ENCODE peak calls at places on chromosomes 12 and 14, in five cellular contexts. One of them, this sample, is unnamed.

GRCh38 chr12:49750027-49750977 is 8.9 kb downstream of the TMBIM6 start:
- DNase-seq in prostate gland: no peak
- DNase-seq in stomach: no peak
- DNase-seq in endothelial cell of umbilical vein: peak; percentile 43
- DNase-seq in HL-60: peak; percentile 67
- DNase-seq in this sample: no peak

GRCh38 chr12:64184216-64184615 is 37.9 kb downstream of the KICS2 start:
- DNase-seq in prostate gland: no peak
- DNase-seq in stomach: no peak
- DNase-seq in endothelial cell of umbilical vein: no peak
- DNase-seq in HL-60: no peak
- DNase-seq in this sample: no peak

GRCh38 chr14:96863327-96863985 is 66.3 kb downstream of the VRK1 start:
- DNase-seq in prostate gland: no peak
- DNase-seq in stomach: no peak
- DNase-seq in endothelial cell of umbilical vein: no peak
- DNase-seq in HL-60: no peak
- DNase-seq in this sample: no peak

GRCh38 chr14:58747181-58747580 is 109.4 kb downstream of the DACT1 start:
- DNase-seq in prostate gland: peak; percentile 14
- DNase-seq in stomach: no peak
- DNase-seq in endothelial cell of umbilical vein: no peak
- DNase-seq in HL-60: peak; percentile 97
- DNase-seq in this sample: no peak

GRCh38 chr14:104117341-104118005 is 20.9 kb upstream of the KIF26A start:
- DNase-seq in prostate gland: no peak
- DNase-seq in stomach: peak; percentile 35
- DNase-seq in endothelial cell of umbilical vein: no peak
- DNase-seq in HL-60: no peak
- DNase-seq in this sample: no peak

GRCh38 chr14:58078471-58078870 is 73.5 kb downstream of the ARMH4 start:
- DNase-seq in prostate gland: no peak
- DNase-seq in stomach: no peak
- DNase-seq in endothelial cell of umbilical vein: no peak
- DNase-seq in HL-60: no peak
- DNase-seq in this sample: no peak

GRCh38 chr14:49621114-49621881 is 699 bp downstream of the MGAT2 start:
- DNase-seq in prostate gland: peak; percentile 27
- DNase-seq in stomach: peak; percentile 63
- DNase-seq in endothelial cell of umbilical vein: peak; percentile 6
- DNase-seq in HL-60: peak; percentile 67
- DNase-seq in this sample: peak; percentile 33

GRCh38 chr12:122895757-122896636 is at the start of gene VPS37B:
- DNase-seq in prostate gland: peak; percentile 64
- DNase-seq in stomach: peak; percentile 87
- DNase-seq in endothelial cell of umbilical vein: peak; percentile 82
- DNase-seq in HL-60: peak; percentile 95
- DNase-seq in this sample: peak; percentile 73

GRCh38 chr14:97217094-97217885 is 420.1 kb downstream of the VRK1 start:
- DNase-seq in prostate gland: no peak
- DNase-seq in stomach: no peak
- DNase-seq in endothelial cell of umbilical vein: no peak
- DNase-seq in HL-60: no peak
- DNase-seq in this sample: no peak

GRCh38 chr12:14849664-14850063 is 6.3 kb upstream of the ART4 start:
- DNase-seq in prostate gland: no peak
- DNase-seq in stomach: no peak
- DNase-seq in endothelial cell of umbilical vein: peak; percentile 98
- DNase-seq in HL-60: no peak
- DNase-seq in this sample: no peak

GRCh38 chr12:72272731-72273498 is 745 bp downstream of the TRHDE start:
- DNase-seq in prostate gland: no peak
- DNase-seq in stomach: no peak
- DNase-seq in endothelial cell of umbilical vein: no peak
- DNase-seq in HL-60: no peak
- DNase-seq in this sample: peak; percentile 11

GRCh38 chr12:116878567-116879508 is 2.4 kb downstream of the HRK start:
- DNase-seq in prostate gland: no peak
- DNase-seq in stomach: no peak
- DNase-seq in endothelial cell of umbilical vein: no peak
- DNase-seq in HL-60: no peak
- DNase-seq in this sample: no peak

GRCh38 chr14:63966407-63966806 is 113.6 kb downstream of the SYNE2 start:
- DNase-seq in prostate gland: no peak
- DNase-seq in stomach: no peak
- DNase-seq in endothelial cell of umbilical vein: no peak
- DNase-seq in HL-60: no peak
- DNase-seq in this sample: no peak

GRCh38 chr14:93716410-93717221 is 71.7 kb downstream of the PRIMA1 start:
- DNase-seq in prostate gland: no peak
- DNase-seq in stomach: no peak
- DNase-seq in endothelial cell of umbilical vein: no peak
- DNase-seq in HL-60: no peak
- DNase-seq in this sample: no peak

GRCh38 chr12:674272-674781 is 11.1 kb upstream of the NINJ2 start:
- DNase-seq in prostate gland: no peak
- DNase-seq in stomach: no peak
- DNase-seq in endothelial cell of umbilical vein: peak; percentile 19
- DNase-seq in HL-60: no peak
- DNase-seq in this sample: no peak

GRCh38 chr12:26823391-26823790 is 9.6 kb downstream of the ITPR2 start:
- DNase-seq in prostate gland: no peak
- DNase-seq in stomach: no peak
- DNase-seq in endothelial cell of umbilical vein: no peak
- DNase-seq in HL-60: no peak
- DNase-seq in this sample: no peak

GRCh38 chr12:31007636-31008175 is 66.0 kb upstream of the DDX11 start:
- DNase-seq in prostate gland: no peak
- DNase-seq in stomach: no peak
- DNase-seq in endothelial cell of umbilical vein: no peak
- DNase-seq in HL-60: no peak
- DNase-seq in this sample: no peak

GRCh38 chr14:99937475-99938244 is 127.6 kb upstream of the EVL start:
- DNase-seq in prostate gland: no peak
- DNase-seq in stomach: no peak
- DNase-seq in endothelial cell of umbilical vein: no peak
- DNase-seq in HL-60: no peak
- DNase-seq in this sample: no peak

GRCh38 chr12:50458606-50459005 is 46.2 kb upstream of the DIP2B start:
- DNase-seq in prostate gland: no peak
- DNase-seq in stomach: no peak
- DNase-seq in endothelial cell of umbilical vein: no peak
- DNase-seq in HL-60: no peak
- DNase-seq in this sample: no peak

GRCh38 chr14:30193791-30194407 is 266.3 kb upstream of the PRKD1 start:
- DNase-seq in prostate gland: no peak
- DNase-seq in stomach: no peak
- DNase-seq in endothelial cell of umbilical vein: no peak
- DNase-seq in HL-60: no peak
- DNase-seq in this sample: no peak

GRCh38 chr14:67491741-67492504 is 3.4 kb upstream of the TMEM229B start:
- DNase-seq in prostate gland: no peak
- DNase-seq in stomach: no peak
- DNase-seq in endothelial cell of umbilical vein: no peak
- DNase-seq in HL-60: no peak
- DNase-seq in this sample: no peak

GRCh38 chr12:67813509-67813908 is 165.0 kb downstream of the DYRK2 start:
- DNase-seq in prostate gland: no peak
- DNase-seq in stomach: no peak
- DNase-seq in endothelial cell of umbilical vein: no peak
- DNase-seq in HL-60: no peak
- DNase-seq in this sample: no peak

DNA sequence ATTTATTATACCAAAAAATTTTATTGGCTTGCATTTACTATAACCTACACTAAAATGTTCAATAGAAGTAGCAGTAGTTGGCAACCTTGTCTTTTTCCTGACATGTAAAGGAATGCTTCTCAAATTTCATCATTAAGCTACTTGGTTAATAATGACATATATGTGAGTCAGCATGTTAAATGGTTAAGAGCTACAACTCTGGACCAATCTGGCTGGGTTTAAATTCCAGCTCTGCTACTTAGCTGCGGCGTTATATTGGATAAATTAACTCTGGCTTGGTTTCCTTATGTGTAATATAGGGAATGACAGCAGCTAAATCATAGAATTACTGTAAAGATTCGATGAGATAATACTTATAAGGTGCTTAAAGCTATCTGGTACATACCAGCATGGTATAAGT is 53.7 kb upstream of the OTOGL start:
- DNase-seq in prostate gland: no peak
- DNase-seq in stomach: no peak
- DNase-seq in endothelial cell of umbilical vein: no peak
- DNase-seq in HL-60: no peak
- DNase-seq in this sample: no peak
- TF ChIP-seq POLR2AphosphoS5 in prostate gland: no peak
- TF ChIP-seq POLR2AphosphoS5 in stomach: no peak
- TF ChIP-seq POLR2AphosphoS5 in endothelial cell of umbilical vein: no peak
- TF ChIP-seq POLR2AphosphoS5 in HL-60: no peak
- TF ChIP-seq POLR2AphosphoS5 in this sample: no peak

GRCh38 chr14:74917646-74918081 is 5.4 kb downstream of the RPS6KL1 start:
- DNase-seq in prostate gland: peak; percentile 77
- DNase-seq in stomach: no peak
- DNase-seq in endothelial cell of umbilical vein: no peak
- DNase-seq in HL-60: no peak
- DNase-seq in this sample: no peak
- TF ChIP-seq POLR2AphosphoS5 in prostate gland: peak; percentile 73
- TF ChIP-seq POLR2AphosphoS5 in stomach: no peak
- TF ChIP-seq POLR2AphosphoS5 in endothelial cell of umbilical vein: no peak
- TF ChIP-seq POLR2AphosphoS5 in HL-60: no peak
- TF ChIP-seq POLR2AphosphoS5 in this sample: no peak

DNA sequence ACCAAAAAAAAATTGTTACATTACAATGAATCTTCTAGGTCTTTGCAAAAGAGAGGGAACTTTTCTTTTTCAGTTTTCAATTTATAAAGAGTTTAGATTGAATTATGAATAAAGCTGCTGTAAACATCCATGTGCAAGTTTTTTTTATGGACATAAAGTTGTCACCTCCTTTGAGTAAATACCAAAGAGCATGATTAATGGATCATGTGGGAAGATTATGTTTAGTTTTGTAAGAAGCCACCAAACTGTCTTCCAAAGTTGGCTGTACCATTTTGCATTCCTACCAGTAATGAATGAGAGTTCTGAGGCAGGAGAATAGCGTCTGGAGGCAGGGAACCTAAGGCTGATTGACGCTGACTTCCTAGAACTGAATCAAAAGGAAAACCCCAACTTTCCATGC is 30.2 kb downstream of the LEMD3 start:
- DNase-seq in prostate gland: no peak
- DNase-seq in stomach: no peak
- DNase-seq in endothelial cell of umbilical vein: no peak
- DNase-seq in HL-60: no peak
- DNase-seq in this sample: no peak
- TF ChIP-seq POLR2AphosphoS5 in prostate gland: no peak
- TF ChIP-seq POLR2AphosphoS5 in stomach: no peak
- TF ChIP-seq POLR2AphosphoS5 in endothelial cell of umbilical vein: no peak
- TF ChIP-seq POLR2AphosphoS5 in HL-60: no peak
- TF ChIP-seq POLR2AphosphoS5 in this sample: no peak

DNA sequence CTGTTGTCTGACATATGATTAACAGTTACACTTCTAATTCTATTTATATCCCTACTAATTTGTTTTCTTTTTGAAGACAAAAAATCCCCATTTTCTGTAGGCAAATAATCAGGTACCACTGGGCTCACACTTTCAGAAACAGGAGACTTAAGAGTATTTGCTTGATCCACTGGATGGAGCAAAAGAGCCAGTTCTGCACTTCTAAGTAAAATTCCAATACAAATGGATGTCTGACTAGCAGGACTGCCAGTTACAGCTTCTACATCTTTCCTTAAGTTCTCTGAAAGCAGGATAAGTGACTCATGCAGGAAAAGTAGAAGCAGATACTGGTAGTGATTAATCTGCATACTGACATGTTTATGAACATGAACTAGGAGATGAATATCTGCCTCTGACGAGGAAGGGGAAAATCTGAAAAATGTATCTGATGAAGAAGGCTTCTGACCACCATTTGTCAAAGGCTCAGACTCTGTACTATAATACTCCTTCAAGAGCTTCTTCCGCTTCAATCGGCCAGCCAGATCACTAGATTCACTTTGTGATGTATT is 73.8 kb upstream of the ANKS1B start:
- DNase-seq in prostate gland: no peak
- DNase-seq in stomach: no peak
- DNase-seq in endothelial cell of umbilical vein: peak; percentile 94
- DNase-seq in HL-60: no peak
- DNase-seq in this sample: no peak
- TF ChIP-seq POLR2AphosphoS5 in prostate gland: no peak
- TF ChIP-seq POLR2AphosphoS5 in stomach: no peak
- TF ChIP-seq POLR2AphosphoS5 in endothelial cell of umbilical vein: peak; percentile 56
- TF ChIP-seq POLR2AphosphoS5 in HL-60: no peak
- TF ChIP-seq POLR2AphosphoS5 in this sample: no peak

GRCh38 chr12:56078931-56079728 is 835 bp upstream of the ERBB3 start:
- DNase-seq in prostate gland: peak; percentile 91
- DNase-seq in stomach: peak; percentile 95
- DNase-seq in endothelial cell of umbilical vein: peak; percentile 93
- DNase-seq in HL-60: peak; percentile 45
- DNase-seq in this sample: peak; percentile 83
- TF ChIP-seq POLR2AphosphoS5 in prostate gland: peak; percentile 70
- TF ChIP-seq POLR2AphosphoS5 in stomach: peak; percentile 18
- TF ChIP-seq POLR2AphosphoS5 in endothelial cell of umbilical vein: no peak
- TF ChIP-seq POLR2AphosphoS5 in HL-60: no peak
- TF ChIP-seq POLR2AphosphoS5 in this sample: no peak

GRCh38 chr12:32755654-32756475 is at the start of gene YARS2:
- DNase-seq in prostate gland: peak; percentile 96
- DNase-seq in stomach: peak; percentile 97
- DNase-seq in endothelial cell of umbilical vein: peak; percentile 95
- DNase-seq in HL-60: peak; percentile 96
- DNase-seq in this sample: peak; percentile 43
- TF ChIP-seq POLR2AphosphoS5 in prostate gland: peak; percentile 94
- TF ChIP-seq POLR2AphosphoS5 in stomach: peak; percentile 79
- TF ChIP-seq POLR2AphosphoS5 in endothelial cell of umbilical vein: peak; percentile 79
- TF ChIP-seq POLR2AphosphoS5 in HL-60: peak; percentile 64
- TF ChIP-seq POLR2AphosphoS5 in this sample: peak; percentile 83

This sample was measured in GM12891.